ENCODE peak calls at places on chromosome 10, in six cellular contexts. R is esophagus squamous epithelium, N is cardiac muscle cell, M is A549, Z is psoas muscle, J is esophagus muscularis mucosa. Q is an unnamed sample. For H3K9me3, the result is how much of the 10 kb centered on the place peaks cover.

GRCh38 chr10:88489107-88489506 is 94.0 kb downstream of the RNLS start:
- DNase-seq in M (no peak), N (no peak), Z (no peak), R (no peak), J (no peak), Q (no peak)

GRCh38 chr10:533186-533585 is 156.3 kb downstream of the DIP2C start:
- DNase-seq in M (no peak), Z (no peak), N (no peak), R (no peak), J (no peak), Q (no peak)

GRCh38 chr10:99733366-99733765 is 1.3 kb downstream of the CUTC start:
- DNase-seq in J (no peak), M (peak), R (no peak), Z (no peak), N (peak), Q (no peak)

GRCh38 chr10:79394631-79395030 is 47.4 kb downstream of the PPIF start:
- DNase-seq in N (no peak), R (no peak), Z (no peak), J (no peak), M (no peak), Q (no peak)

GRCh38 chr10:126646101-126646500 is 24.4 kb downstream of the C10orf90 start:
- DNase-seq in Z (no peak), R (no peak), N (no peak), M (no peak), J (no peak), Q (no peak)

GRCh38 chr10:125859128-125859817 is 21.8 kb downstream of the DHX32 start:
- DNase-seq in R (no peak), J (peak), N (no peak), Z (no peak), M (no peak), Q (no peak)

GRCh38 chr10:121237718-121238117 is 360.5 kb downstream of the FGFR2 start:
- DNase-seq in J (peak), Z (no peak), R (no peak), N (no peak), M (peak), Q (no peak)

GRCh38 chr10:22624289-22624738 is 90.1 kb downstream of the PIP4K2A start:
- DNase-seq in Z (no peak), N (no peak), M (peak), R (no peak), J (no peak), Q (no peak)

GRCh38 chr10:100065084-100065660 is 16.5 kb downstream of the CPN1 start:
- DNase-seq in J (no peak), R (no peak), N (no peak), Z (no peak), M (no peak), Q (no peak)

GRCh38 chr10:123842692-123843385 is 48.8 kb downstream of the CPXM2 start:
- DNase-seq in J (peak), M (no peak), N (no peak), R (no peak), Z (no peak), Q (no peak)

GRCh38 chr10:31147220-31147608 is 115.5 kb upstream of the ZNF438 start:
- DNase-seq in N (no peak), J (no peak), M (peak), R (no peak), Z (no peak), Q (no peak)

GRCh38 chr10:15344876-15345285 is 26.2 kb downstream of the FAM171A1 start:
- DNase-seq in J (no peak), M (peak), Z (no peak), N (no peak), R (no peak), Q (no peak)

GRCh38 chr10:94183666-94184264 is 179.0 kb downstream of the NOC3L start:
- DNase-seq in M (peak), J (no peak), R (no peak), Z (no peak), N (no peak), Q (no peak)

GRCh38 chr10:27819781-27820531 is 74.3 kb upstream of the MKX start:
- DNase-seq in M (no peak), N (peak), R (no peak), J (no peak), Z (peak), Q (peak)

GRCh38 chr10:92087750-92088395 is 164.3 kb downstream of the BTAF1 start:
- DNase-seq in N (peak), M (peak), J (no peak), R (peak), Z (peak), Q (peak)

GRCh38 chr10:75108684-75109458 is 2.6 kb upstream of the SAMD8 start:
- DNase-seq in Z (peak), J (no peak), R (no peak), N (peak), M (peak), Q (no peak)

GRCh38 chr10:79046991-79047874 is 21.5 kb upstream of the ZMIZ1 start:
- DNase-seq in N (peak), M (no peak), J (no peak), Z (peak), R (no peak), Q (peak)

GRCh38 chr10:71632896-71633600 is 86.5 kb downstream of the C10orf105 start:
- DNase-seq in R (no peak), N (no peak), J (no peak), Z (no peak), M (no peak), Q (no peak)

GRCh38 chr10:22504766-22505165 is 159.5 kb downstream of the SPAG6 start:
- DNase-seq in N (no peak), M (no peak), J (no peak), Z (no peak), R (no peak), Q (no peak)

GRCh38 chr10:24706479-24707118 is 17.1 kb downstream of the ARHGAP21 start:
- DNase-seq in N (peak), J (no peak), R (no peak), Z (no peak), M (peak), Q (no peak)

GRCh38 chr10:111765216-111765615 is 418.3 kb downstream of the GPAM start:
- DNase-seq in M (no peak), Z (no peak), R (no peak), N (no peak), J (no peak), Q (no peak)

GRCh38 chr10:28302012-28302667 is 724 bp downstream of the MPP7 start:
- DNase-seq in J (no peak), N (peak), R (no peak), M (no peak), Z (no peak), Q (peak)

GRCh38 chr10:7354330-7355047 is 56.3 kb downstream of the SFMBT2 start:
- DNase-seq in Z (no peak), N (no peak), J (no peak), R (no peak), M (peak), Q (no peak)

GRCh38 chr10:104873161-104873560 is 232.1 kb downstream of the SORCS3 start:
- DNase-seq in R (no peak), M (no peak), N (peak), Z (no peak), J (no peak), Q (no peak)

GRCh38 chr10:79449181-79450146 is 4.0 kb upstream of the ZCCHC24 start:
- DNase-seq in Z (no peak), M (peak), N (no peak), J (no peak), R (no peak), Q (peak)

GRCh38 chr10:103554488-103555320 is 61.2 kb downstream of the NEURL1 start:
- DNase-seq in Z (peak), M (peak), J (no peak), R (no peak), N (peak), Q (peak)

GRCh38 chr10:110379831-110380230 is 75.1 kb upstream of the SMNDC1 start:
- DNase-seq in M (no peak), N (no peak), Z (no peak), R (no peak), J (no peak), Q (no peak)

GRCh38 chr10:31642296-31642695 is 286.3 kb downstream of the ARHGAP12 start:
- DNase-seq in J (no peak), M (no peak), N (no peak), Z (no peak), R (no peak), Q (no peak)

GRCh38 chr10:88028654-88029053 is 165.2 kb downstream of the PTEN start:
- DNase-seq in M (no peak), Z (no peak), J (no peak), N (no peak), R (no peak), Q (no peak)

GRCh38 chr10:119640384-119640783 is 10.8 kb upstream of the BAG3 start:
- DNase-seq in R (no peak), M (no peak), J (no peak), Z (no peak), N (no peak), Q (no peak)

GRCh38 chr10:5291501-5292195 is 73.1 kb upstream of the UCN3 start:
- DNase-seq in N (no peak), Z (peak), M (peak), R (no peak), J (peak), Q (peak)

GRCh38 chr10:104337985-104338735 is at the start of gene ITPRIP:
- DNase-seq in N (peak), M (peak), R (peak), Z (peak), J (peak), Q (peak)

GRCh38 chr10:116113721-116114501 is 159.1 kb downstream of the GFRA1 start:
- DNase-seq in Z (no peak), M (peak), J (no peak), R (no peak), N (no peak), Q (no peak)

GRCh38 chr10:58698777-58699356 is 186.2 kb downstream of the BICC1 start:
- DNase-seq in N (no peak), M (no peak), J (no peak), Z (no peak), R (no peak), Q (no peak)

GRCh38 chr10:133536198-133536597 is 9.0 kb downstream of the CYP2E1 start:
- DNase-seq in Z (no peak), J (no peak), N (no peak), R (no peak), M (no peak), Q (no peak)

GRCh38 chr10:30591249-30591670 is 38.3 kb downstream of the LYZL2 start:
- DNase-seq in N (peak), J (no peak), R (no peak), M (peak), Z (no peak), Q (no peak)

GRCh38 chr10:57008189-57008588 is 647.1 kb upstream of the ZWINT start:
- DNase-seq in J (no peak), R (no peak), Z (no peak), N (no peak), M (no peak), Q (no peak)

GRCh38 chr10:123266981-123267380 is 112.8 kb downstream of the BUB3 start:
- DNase-seq in M (no peak), J (no peak), R (no peak), Z (no peak), N (no peak), Q (no peak)

GRCh38 chr10:110138197-110138812 is 69.1 kb upstream of the MXI1 start:
- DNase-seq in N (peak), R (no peak), Z (no peak), M (peak), J (no peak), Q (no peak)

GRCh38 chr10:131271966-131272365 is 39.6 kb downstream of the TCERG1L start:
- DNase-seq in Z (no peak), J (no peak), N (no peak), R (no peak), M (no peak), Q (no peak)
- H3K9me3 ChIP-seq in Z (under half), J (under half), N (under half), R (under half), M (under half), Q (under half)

GRCh38 chr10:69867699-69868558 is 66.2 kb downstream of the COL13A1 start:
- DNase-seq in M (no peak), N (no peak), J (no peak), R (no peak), Z (no peak), Q (peak)
- H3K27ac ChIP-seq in M (no peak), N (peak), J (peak), R (no peak), Z (no peak), Q (no peak)

DNA sequence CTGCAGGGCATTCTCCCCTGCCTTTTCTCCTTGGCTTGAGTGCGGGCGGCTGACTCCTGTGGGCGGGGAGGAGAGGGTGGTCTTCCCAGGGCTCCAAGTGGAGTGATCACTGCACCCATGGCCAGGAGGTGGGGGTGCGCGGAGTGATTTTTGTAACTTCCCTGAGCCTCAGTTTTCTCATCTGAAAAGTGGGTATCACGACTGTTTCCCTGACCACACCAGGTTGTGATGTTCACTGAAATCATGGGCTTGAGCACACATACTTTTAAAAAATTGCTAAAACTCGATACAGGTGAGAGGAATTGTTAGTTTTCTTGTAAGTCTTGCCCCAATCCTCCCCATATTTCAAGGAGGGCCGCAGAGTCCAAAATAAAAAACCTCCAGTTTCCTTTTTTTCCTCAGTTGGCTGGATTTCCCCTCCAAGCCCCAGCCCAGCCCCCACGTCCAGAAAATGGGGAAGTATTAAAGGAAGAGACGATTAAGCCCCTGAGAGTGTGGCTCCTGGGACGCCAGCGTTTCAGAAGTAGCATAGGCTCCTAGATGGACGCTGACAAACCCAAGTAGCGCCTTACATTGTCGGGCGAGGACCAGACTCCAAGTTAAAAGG is 6.7 kb upstream of the EMX2 start:
- DNase-seq in J (no peak), Z (no peak), M (no peak), N (no peak), R (no peak), Q (no peak)
- H3K4me3 ChIP-seq in J (peak), Z (peak), M (peak), N (no peak), R (peak), Q (peak)

GRCh38 chr10:132213917-132214316 is 27.2 kb downstream of the DPYSL4 start:
- DNase-seq in M (no peak), R (no peak), Z (no peak), J (no peak), N (no peak), Q (no peak)
- H3K9me3 ChIP-seq in M (under half), R (under half), Z (under half), J (under half), N (under half), Q (under half)

GRCh38 chr10:101090597-101090996 is 28.8 kb downstream of the KAZALD1 start:
- DNase-seq in M (no peak), R (no peak), N (no peak), J (no peak), Z (no peak), Q (no peak)
- H3K27ac ChIP-seq in M (peak), R (no peak), N (no peak), J (no peak), Z (no peak), Q (no peak)

DNA sequence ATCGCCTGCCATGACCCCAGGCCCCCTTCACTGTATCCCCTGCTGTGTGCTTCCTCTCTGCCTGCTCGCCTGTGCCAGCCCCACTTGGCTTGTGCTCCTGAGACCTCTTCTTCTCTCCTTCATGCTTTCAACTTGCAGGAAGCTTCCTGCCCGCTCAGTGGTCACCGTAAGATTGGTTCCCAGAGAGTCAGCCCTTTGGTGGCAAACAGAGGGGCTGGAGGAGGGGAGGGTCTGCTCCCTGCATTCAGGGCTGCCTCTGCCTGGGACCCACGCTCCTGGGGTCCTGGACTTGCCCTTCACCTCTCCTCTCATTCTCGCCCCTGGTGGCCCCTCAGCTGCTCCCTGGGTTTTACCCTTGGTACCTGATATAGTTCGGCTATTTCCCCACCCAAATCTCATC is 45.8 kb upstream of the ZNF32 start:
- DNase-seq in J (no peak), M (no peak), Z (no peak), R (no peak), N (no peak), Q (no peak)
- H3K4me3 ChIP-seq in J (no peak), M (no peak), Z (no peak), R (no peak), N (no peak), Q (no peak)

GRCh38 chr10:33102071-33102470 is 144.0 kb upstream of the ITGB1 start:
- DNase-seq in J (no peak), M (no peak), N (no peak), Z (no peak), R (no peak), Q (no peak)
- H3K9me3 ChIP-seq in J (under half), M (under half), N (under half), Z (under half), R (under half), Q (under half)

Q was measured in right cardiac atrium.